ENCODE peak calls at places on chromosomes 6 and 20, in eight cellular contexts. J, K, S, M, W, X, P and G are unnamed samples. For H3K9me3, the result is how much of the 10 kb centered on the place peaks cover.

GRCh38 chr6:14787677-14788076 is 458.2 kb upstream of the JARID2 start:
- DNase-seq in S (no peak), K (no peak), P (no peak), J (no peak), M (no peak), X (no peak), W (no peak), G (no peak)

GRCh38 chr6:163324928-163325784 is 89.4 kb upstream of the QKI start:
- DNase-seq in W (no peak), P (no peak), J (no peak), M (peak), X (peak), K (no peak), S (no peak), G (no peak)

GRCh38 chr6:551405-551804 is 105.5 kb downstream of the HUS1B start:
- DNase-seq in S (no peak), M (no peak), J (no peak), X (no peak), W (peak), K (no peak), P (peak), G (no peak)

GRCh38 chr20:3885711-3886110 is 3.5 kb upstream of the PANK2 start:
- DNase-seq in S (no peak), P (no peak), K (no peak), J (no peak), X (no peak), M (no peak), W (no peak), G (no peak)

GRCh38 chr20:64065973-64066341 is 3.0 kb downstream of the TCEA2 start:
- DNase-seq in M (no peak), P (peak), K (no peak), X (no peak), W (peak), J (no peak), S (no peak), G (no peak)

GRCh38 chr20:2890743-2891142 is 17.5 kb downstream of the PTPRA start:
- DNase-seq in W (no peak), J (no peak), P (no peak), S (no peak), M (no peak), X (no peak), K (no peak), G (no peak)

GRCh38 chr20:25033250-25033940 is 24.5 kb downstream of the ACSS1 start:
- DNase-seq in S (no peak), K (no peak), X (peak), W (no peak), M (no peak), P (no peak), J (no peak), G (no peak)

GRCh38 chr6:1670711-1671462 is 61.2 kb downstream of the FOXC1 start:
- DNase-seq in W (no peak), J (peak), M (no peak), P (no peak), S (no peak), X (no peak), K (no peak), G (no peak)

GRCh38 chr6:165231581-165232276 is 77.7 kb downstream of the C6orf118 start:
- DNase-seq in S (peak), P (no peak), M (no peak), W (no peak), K (no peak), X (no peak), J (no peak), G (no peak)

GRCh38 chr6:31559958-31560696 is 12.0 kb upstream of the LTA start:
- DNase-seq in S (peak), J (no peak), X (peak), M (peak), K (peak), W (peak), P (no peak), G (no peak)

GRCh38 chr20:34362502-34363061 is 491 bp upstream of the ITCH start:
- DNase-seq in X (no peak), W (no peak), P (no peak), S (no peak), J (no peak), M (no peak), K (no peak), G (no peak)

GRCh38 chr6:67875877-67876383 is 759.2 kb upstream of the ADGRB3 start:
- DNase-seq in J (no peak), P (no peak), M (no peak), W (no peak), X (no peak), S (no peak), K (no peak), G (no peak)

GRCh38 chr6:72580281-72580940 is 41.5 kb upstream of the KCNQ5 start:
- DNase-seq in S (no peak), X (no peak), P (peak), J (no peak), M (no peak), W (no peak), K (no peak), G (no peak)

GRCh38 chr6:87152528-87152950 is 2.8 kb upstream of the ZNF292 start:
- DNase-seq in S (no peak), P (no peak), M (no peak), W (no peak), X (no peak), K (no peak), J (peak), G (no peak)

GRCh38 chr6:37218061-37218460 is 39.5 kb upstream of the TBC1D22B start:
- DNase-seq in K (no peak), P (no peak), X (no peak), S (no peak), J (no peak), M (no peak), W (no peak), G (no peak)

GRCh38 chr6:13355043-13355945 is 27.0 kb upstream of the TBC1D7 start:
- DNase-seq in M (no peak), W (no peak), K (no peak), S (no peak), J (peak), X (no peak), P (no peak), G (no peak)

GRCh38 chr20:6660441-6660840 is 107.0 kb upstream of the BMP2 start:
- DNase-seq in M (peak), K (peak), P (no peak), W (no peak), S (no peak), J (no peak), X (peak), G (no peak)

GRCh38 chr6:18503588-18504231 is 116.6 kb downstream of the RNF144B start:
- DNase-seq in J (peak), K (no peak), W (peak), X (no peak), P (peak), M (no peak), S (peak), G (no peak)

GRCh38 chr6:36934868-36935267 is 19.7 kb upstream of the PI16 start:
- DNase-seq in X (no peak), M (no peak), P (no peak), S (no peak), W (no peak), K (no peak), J (no peak), G (no peak)

GRCh38 chr6:118663993-118664985 is 12.9 kb upstream of the CEP85L start:
- DNase-seq in P (no peak), M (no peak), W (no peak), S (no peak), X (no peak), K (no peak), J (no peak), G (no peak)

GRCh38 chr6:36252005-36252404 is 17.9 kb upstream of the PNPLA1 start:
- DNase-seq in W (no peak), J (no peak), X (no peak), P (no peak), S (no peak), K (no peak), M (no peak), G (no peak)

GRCh38 chr6:25085761-25086160 is 150.0 kb upstream of the RIPOR2 start:
- DNase-seq in X (no peak), J (no peak), K (no peak), M (no peak), P (no peak), W (no peak), S (peak), G (no peak)

GRCh38 chr6:36184311-36184710 is 12.2 kb upstream of the BRPF3 start:
- DNase-seq in K (no peak), S (no peak), W (no peak), M (no peak), J (no peak), X (no peak), P (no peak), G (no peak)

GRCh38 chr6:99530627-99531026 is 15.4 kb upstream of the USP45 start:
- DNase-seq in X (no peak), W (no peak), S (no peak), J (no peak), K (no peak), P (no peak), M (no peak), G (no peak)

GRCh38 chr6:137102050-137102848 is 57.5 kb upstream of the IL20RA start:
- DNase-seq in S (no peak), W (no peak), J (no peak), M (no peak), P (no peak), X (no peak), K (no peak), G (no peak)

GRCh38 chr6:134173936-134174789 is 121.7 kb upstream of the SLC2A12 start:
- DNase-seq in W (peak), X (peak), K (peak), P (peak), J (peak), S (peak), M (no peak), G (peak)

GRCh38 chr6:158839796-158840195 is 20.6 kb upstream of the EZR start:
- DNase-seq in S (no peak), P (no peak), X (no peak), J (no peak), W (no peak), M (no peak), K (no peak), G (no peak)

GRCh38 chr6:25637946-25638345 is 14.1 kb upstream of the SCGN start:
- DNase-seq in P (peak), K (no peak), X (no peak), W (no peak), M (no peak), J (no peak), S (no peak), G (no peak)

GRCh38 chr6:104540743-104541142 is 319.0 kb downstream of the HACE1 start:
- DNase-seq in J (no peak), P (no peak), W (no peak), S (no peak), K (no peak), M (no peak), X (no peak), G (no peak)

GRCh38 chr6:19643287-19643686 is 193.9 kb upstream of the ID4 start:
- DNase-seq in W (no peak), K (no peak), X (no peak), P (no peak), M (no peak), J (no peak), S (no peak), G (no peak)

GRCh38 chr6:3520541-3521220 is 63.8 kb upstream of the SLC22A23 start:
- DNase-seq in J (no peak), K (no peak), S (no peak), W (no peak), P (no peak), X (no peak), M (no peak), G (no peak)

DNA sequence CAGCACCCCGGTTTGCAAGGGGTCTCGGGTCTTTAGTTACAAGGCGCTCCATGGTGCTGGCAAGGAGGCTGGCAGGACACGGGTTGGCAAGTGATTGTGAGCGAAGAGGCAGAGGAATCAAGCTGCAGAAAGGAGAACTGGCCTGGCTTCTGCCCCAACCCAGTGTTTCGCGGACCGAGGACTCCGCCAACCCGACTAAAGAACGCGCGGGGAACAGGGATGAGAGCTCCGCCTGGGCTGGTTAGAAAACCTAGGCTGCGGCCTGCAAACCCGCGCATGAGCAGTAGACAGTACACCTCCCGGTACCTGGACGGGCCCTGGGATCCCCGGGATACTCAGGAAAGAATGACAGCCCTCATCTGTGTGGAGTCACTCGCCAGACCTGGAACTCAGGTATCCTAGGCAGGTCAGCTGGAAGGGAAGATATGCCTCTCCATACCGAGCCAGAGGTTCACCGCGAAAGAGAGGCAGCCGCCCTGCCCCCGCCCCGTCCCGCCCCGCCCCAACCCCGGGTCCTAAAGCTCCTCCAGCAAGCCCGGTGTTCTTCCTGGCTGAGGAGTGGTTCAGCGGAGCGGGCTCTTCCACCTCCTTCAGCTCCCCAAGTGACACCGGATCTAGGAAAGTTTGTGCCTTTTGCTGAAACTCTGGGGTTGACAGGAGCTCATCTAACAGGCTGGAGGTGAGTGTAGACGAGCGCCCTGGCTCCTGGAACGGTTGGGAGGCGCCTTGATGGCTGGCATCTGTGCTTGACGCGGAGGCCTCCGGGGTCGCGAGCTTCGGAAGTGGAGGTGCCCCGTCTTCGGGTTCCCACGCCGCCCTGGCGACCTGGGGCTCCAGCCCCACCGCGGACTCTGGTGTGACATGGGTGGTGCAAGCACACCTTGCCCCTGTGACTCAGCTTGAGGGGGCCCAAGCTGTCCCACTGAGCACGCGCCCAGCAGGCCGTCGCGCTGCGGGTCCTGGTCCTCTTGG is 1847.3 kb upstream of the DEFB115 start:
- DNase-seq in M (peak), X (no peak), J (no peak), S (no peak), P (no peak), W (no peak), K (no peak), G (no peak)
- H3K9me3 ChIP-seq in M (under half), X (under half), J (under half), S (under half), P (half or more), W (under half), K (under half), G (under half)

GRCh38 chr20:49281059-49281912 is 3.4 kb upstream of the ZNFX1 start:
- DNase-seq in P (peak), K (no peak), X (no peak), J (peak), W (no peak), M (no peak), S (no peak), G (no peak)

GRCh38 chr20:49282584-49283171 is 4.8 kb upstream of the ZNFX1 start:
- DNase-seq in J (no peak), K (no peak), S (no peak), X (no peak), W (no peak), M (no peak), P (no peak), G (no peak)

GRCh38 chr20:49280463-49281058 is 2.7 kb upstream of the ZNFX1 start:
- DNase-seq in W (no peak), J (no peak), P (no peak), S (no peak), X (no peak), M (no peak), K (no peak), G (no peak)

GRCh38 chr20:49283176-49283702 is 5.4 kb upstream of the ZNFX1 start:
- DNase-seq in J (no peak), W (no peak), P (no peak), S (no peak), X (no peak), M (no peak), K (no peak), G (no peak)

DNA sequence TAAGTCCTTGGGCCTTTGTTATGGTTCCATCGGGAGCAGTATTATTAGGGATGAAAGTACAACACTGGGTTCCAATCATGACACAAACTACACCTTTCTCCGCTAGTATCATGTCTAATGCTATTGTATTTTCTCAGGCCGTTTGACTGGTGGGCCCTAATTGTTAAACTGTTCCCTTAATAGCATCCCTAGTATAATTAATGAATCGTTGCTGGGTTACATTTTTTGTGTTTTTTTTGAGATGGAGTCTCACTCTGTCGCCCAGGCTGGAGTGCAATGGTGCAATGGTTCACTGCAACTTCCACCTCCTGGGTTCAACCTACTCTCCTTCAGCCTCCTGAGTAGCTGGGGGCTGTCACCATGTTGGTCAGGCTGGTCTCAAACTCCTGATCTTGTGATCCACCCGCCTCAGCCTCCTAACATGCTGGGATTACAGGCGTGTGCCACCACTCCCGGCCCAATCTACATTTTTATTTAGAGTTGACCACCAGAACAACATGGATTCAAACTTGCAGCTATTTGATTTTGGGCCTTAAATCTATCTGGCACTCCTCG is 4.1 kb upstream of the ZNFX1 start:
- DNase-seq in X (no peak), J (no peak), P (no peak), K (no peak), S (no peak), M (no peak), W (no peak), G (no peak)
- H3K9me3 ChIP-seq in X (under half), J (half or more), P (under half), K (under half), S (half or more), M (under half), W (under half), G (half or more)

GRCh38 chr6:75044846-75045245 is 161.0 kb downstream of the COL12A1 start:
- DNase-seq in S (no peak), K (no peak), P (no peak), J (no peak), W (no peak), X (no peak), M (no peak), G (no peak)
- H3K9me3 ChIP-seq in S (under half), K (under half), P (under half), J (under half), W (under half), X (under half), M (under half), G (under half)

DNA sequence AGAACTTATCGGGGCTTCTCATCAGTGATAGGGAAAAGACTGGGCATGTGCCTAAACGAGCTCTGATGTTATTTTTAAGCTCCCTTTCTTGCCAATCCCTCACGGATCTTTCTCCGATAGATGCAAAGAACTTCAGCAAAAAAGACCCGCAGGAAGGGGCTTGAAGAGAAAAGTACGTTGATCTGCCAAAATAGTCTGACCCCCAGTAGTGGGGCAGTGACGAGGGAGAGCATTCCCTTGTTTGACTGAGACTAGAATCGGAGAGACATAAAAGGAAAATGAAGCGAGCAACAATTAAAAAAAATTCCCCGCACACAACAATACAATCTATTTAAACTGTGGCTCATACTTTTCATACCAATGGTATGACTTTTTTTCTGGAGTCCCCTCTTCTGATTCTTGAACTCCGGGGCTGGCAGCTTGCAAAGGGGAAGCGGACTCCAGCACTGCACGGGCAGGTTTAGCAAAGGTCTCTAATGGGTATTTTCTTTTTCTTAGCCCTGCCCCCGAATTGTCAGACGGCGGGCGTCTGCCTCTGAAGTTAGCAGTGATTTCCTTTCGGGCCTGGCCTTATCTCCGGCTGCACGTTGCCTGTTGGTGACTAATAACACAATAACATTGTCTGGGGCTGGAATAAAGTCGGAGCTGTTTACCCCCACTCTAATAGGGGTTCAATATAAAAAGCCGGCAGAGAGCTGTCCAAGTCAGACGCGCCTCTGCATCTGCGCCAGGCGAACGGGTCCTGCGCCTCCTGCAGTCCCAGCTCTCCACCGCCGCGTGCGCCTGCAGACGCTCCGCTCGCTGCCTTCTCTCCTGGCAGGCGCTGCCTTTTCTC is at the start of gene EDN1:
- DNase-seq in X (peak), P (peak), W (peak), M (peak), K (peak), S (peak), J (peak), G (peak)
- H3K9me3 ChIP-seq in X (under half), P (under half), W (under half), M (under half), K (under half), S (under half), J (under half), G (under half)

GRCh38 chr20:32971703-32972161 is 32.5 kb downstream of the SUN5 start:
- DNase-seq in K (no peak), W (no peak), J (no peak), P (peak), M (no peak), S (no peak), X (no peak), G (no peak)

GRCh38 chr20:32970115-32970972 is 33.9 kb downstream of the SUN5 start:
- DNase-seq in K (peak), P (peak), X (no peak), J (peak), M (no peak), S (no peak), W (no peak), G (no peak)

GRCh38 chr20:32968833-32969241 is 35.4 kb downstream of the SUN5 start:
- DNase-seq in K (peak), W (peak), M (no peak), P (peak), X (no peak), J (no peak), S (no peak), G (no peak)

GRCh38 chr20:32970973-32971300 is 33.3 kb downstream of the SUN5 start:
- DNase-seq in W (no peak), K (peak), J (peak), P (peak), S (no peak), X (no peak), M (no peak), G (no peak)

GRCh38 chr20:32969356-32970114 is 34.7 kb downstream of the SUN5 start:
- DNase-seq in X (no peak), K (peak), P (peak), M (no peak), W (no peak), J (peak), S (no peak), G (no peak)
- H3K9me3 ChIP-seq in X (under half), K (under half), P (under half), M (under half), W (under half), J (under half), S (under half), G (under half)